ENCODE peak calls at places on chromosomes 13 and 19, in four cellular contexts. T is K562, D is IMR-90, Z is A549. E is an unnamed sample.

GRCh38 chr13:109870281-109871017 is 84.1 kb upstream of the IRS2 start:
- DNase-seq in T (no peak), D (no peak), Z (no peak), E (no peak)

GRCh38 chr19:31316201-31316951 is 32.9 kb downstream of the TSHZ3 start:
- DNase-seq in T (no peak), D (peak), Z (no peak), E (no peak)

GRCh38 chr13:99164226-99164625 is 36.4 kb upstream of the UBAC2 start:
- DNase-seq in T (no peak), D (no peak), Z (no peak), E (no peak)

GRCh38 chr19:12872255-12872654 is 9.0 kb downstream of the DNASE2 start:
- DNase-seq in T (peak), D (no peak), Z (no peak), E (no peak)

GRCh38 chr19:38670921-38671398 is 23.5 kb downstream of the ACTN4 start:
- DNase-seq in T (peak), D (no peak), Z (peak), E (no peak)

GRCh38 chr13:48976677-48977625 is 1.2 kb downstream of the FNDC3A start:
- DNase-seq in T (peak), D (no peak), Z (peak), E (no peak)

GRCh38 chr13:111491021-111491420 is 170.6 kb downstream of the TEX29 start:
- DNase-seq in T (no peak), D (no peak), Z (no peak), E (no peak)

GRCh38 chr13:28449826-28450773 is 44.8 kb downstream of the FLT1 start:
- DNase-seq in T (no peak), D (no peak), Z (no peak), E (no peak)

GRCh38 chr19:33797821-33798633 is 1.4 kb downstream of the KCTD15 start:
- DNase-seq in T (peak), D (peak), Z (peak), E (no peak)

GRCh38 chr19:10431254-10431942 is 11.1 kb downstream of the PDE4A start:
- DNase-seq in T (peak), D (no peak), Z (no peak), E (peak)

GRCh38 chr13:20997301-20998061 is 63.9 kb downstream of the LATS2 start:
- DNase-seq in T (no peak), D (peak), Z (no peak), E (no peak)

GRCh38 chr13:87678353-87678752 is 7.2 kb downstream of the SLITRK5 start:
- DNase-seq in T (no peak), D (no peak), Z (no peak), E (no peak)

GRCh38 chr13:99916366-99917103 is 55.0 kb downstream of the ZIC5 start:
- DNase-seq in T (peak), D (peak), Z (peak), E (peak)

GRCh38 chr19:8663920-8664670 is 33.7 kb downstream of the NFILZ start:
- DNase-seq in T (no peak), D (no peak), Z (no peak), E (no peak)

GRCh38 chr13:32639502-32640105 is 53.4 kb downstream of the PDS5B start:
- DNase-seq in T (peak), D (peak), Z (peak), E (peak)

GRCh38 chr13:74005320-74006154 is 128.7 kb downstream of the KLF12 start:
- DNase-seq in T (no peak), D (no peak), Z (no peak), E (no peak)

GRCh38 chr19:42965204-42965603 is 28.2 kb upstream of the PSG7 start:
- DNase-seq in T (no peak), D (peak), Z (no peak), E (no peak)
- TF ChIP-seq ELK1 in T (no peak), D (no peak), Z (no peak), E (no peak)

GRCh38 chr19:49799798-49800376 is 13.2 kb downstream of the FUZ start:
- DNase-seq in T (no peak), D (no peak), Z (no peak), E (no peak)
- TF ChIP-seq ELK1 in T (no peak), D (no peak), Z (no peak), E (no peak)

DNA sequence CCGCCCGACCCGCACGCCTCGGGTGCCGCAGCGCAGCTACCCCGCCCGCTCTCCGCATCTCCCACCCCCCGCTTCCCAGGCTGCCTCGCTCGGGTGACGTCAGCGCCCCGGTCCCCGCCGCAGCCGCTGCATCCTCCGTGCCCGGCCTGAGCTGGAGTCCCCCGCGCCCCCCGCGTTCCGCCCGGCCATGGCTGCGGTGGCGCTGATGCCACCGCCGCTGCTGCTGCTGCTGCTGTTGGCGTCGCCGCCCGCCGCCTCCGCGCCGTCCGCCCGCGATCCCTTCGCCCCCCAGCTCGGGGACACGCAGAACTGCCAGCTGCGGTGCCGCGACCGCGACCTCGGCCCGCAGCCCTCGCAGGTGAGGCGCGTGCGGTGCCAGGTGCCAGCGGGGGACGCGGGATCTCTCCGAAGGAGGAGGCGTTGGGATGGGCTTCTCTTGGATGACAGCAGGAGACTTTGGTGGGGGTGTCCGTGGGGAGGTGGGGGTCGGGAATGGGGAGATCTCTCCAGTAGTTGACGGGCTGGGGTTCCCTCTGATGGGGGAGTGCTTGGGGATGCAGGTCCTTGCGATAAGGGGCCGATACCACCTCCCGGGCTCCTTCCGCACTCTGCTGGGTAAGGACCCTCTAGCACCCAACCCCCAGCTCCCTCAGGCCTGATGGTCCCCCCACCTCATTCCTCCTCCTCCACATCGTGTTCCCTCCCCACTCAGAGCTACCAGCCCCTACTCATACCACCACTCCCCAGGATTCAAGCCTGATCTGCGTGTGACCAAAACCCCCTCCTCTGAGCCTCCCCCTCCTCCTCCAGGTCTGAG is at the start of gene TMEM59L:
- DNase-seq in T (no peak), D (no peak), Z (no peak), E (no peak)
- TF ChIP-seq ELK1 in T (no peak), D (no peak), Z (no peak), E (no peak)

DNA sequence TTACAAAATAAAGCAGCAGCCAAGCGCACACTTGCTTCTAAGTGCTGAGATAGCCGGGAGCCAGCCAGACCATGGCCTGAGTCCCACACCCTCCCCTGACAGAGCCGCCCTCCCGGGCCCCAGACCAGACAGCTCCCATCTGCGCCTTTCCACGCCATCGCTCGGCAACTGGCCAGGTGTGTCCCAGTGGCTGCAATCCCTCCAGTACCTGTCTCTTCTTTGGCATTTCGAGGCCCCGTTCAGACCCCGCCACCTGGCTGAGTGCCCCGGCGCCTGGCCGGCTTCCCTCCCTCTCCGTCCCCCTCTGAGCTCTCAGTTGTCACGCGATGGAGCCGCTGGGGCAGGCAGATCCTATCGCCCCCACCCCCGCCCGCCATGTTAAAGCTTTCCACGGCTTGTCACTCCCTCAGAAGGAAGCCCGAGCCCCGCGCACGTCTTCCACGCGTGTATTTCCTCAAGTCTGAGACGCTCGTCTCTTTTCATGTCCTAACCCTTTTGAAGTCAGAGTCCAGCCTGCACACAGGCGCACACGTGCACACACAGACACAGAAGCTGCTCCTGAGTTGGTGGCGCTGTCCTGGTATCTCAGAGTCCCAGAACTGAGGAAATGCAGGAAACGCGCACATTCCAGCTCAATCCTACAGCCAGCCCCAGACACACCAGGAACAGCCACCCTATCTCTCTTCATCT is 7.9 kb downstream of the MLLT1 start:
- DNase-seq in T (peak), D (peak), Z (no peak), E (no peak)
- TF ChIP-seq ELK1 in T (no peak), D (no peak), Z (no peak), E (no peak)

DNA sequence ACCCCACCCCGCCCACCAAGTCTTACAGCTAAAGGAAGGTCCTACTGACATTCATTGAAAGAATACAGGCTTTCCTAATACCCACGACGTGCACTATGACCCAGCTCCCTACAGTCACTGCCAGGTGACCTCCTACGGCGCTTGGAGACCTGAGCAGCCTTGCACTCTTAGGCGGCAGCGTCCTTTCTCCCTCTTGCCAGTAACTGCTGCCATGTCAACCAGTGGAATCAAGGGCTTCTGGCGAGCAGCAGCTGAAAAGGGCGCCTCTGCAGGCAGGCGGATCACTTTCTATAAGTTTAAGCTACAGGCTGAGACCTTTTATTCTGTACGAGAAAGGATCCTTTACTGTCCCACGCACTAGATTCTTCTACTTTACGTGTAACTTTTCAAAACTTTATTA is 2.0 kb downstream of the KCTD12 start:
- DNase-seq in T (no peak), D (no peak), Z (no peak), E (no peak)
- TF ChIP-seq ELK1 in T (no peak), D (no peak), Z (no peak), E (no peak)

GRCh38 chr13:23497186-23497585 is 63.7 kb upstream of the SACS start:
- DNase-seq in T (no peak), D (no peak), Z (no peak), E (no peak)
- TF ChIP-seq ELK1 in T (no peak), D (no peak), Z (no peak), E (no peak)

DNA sequence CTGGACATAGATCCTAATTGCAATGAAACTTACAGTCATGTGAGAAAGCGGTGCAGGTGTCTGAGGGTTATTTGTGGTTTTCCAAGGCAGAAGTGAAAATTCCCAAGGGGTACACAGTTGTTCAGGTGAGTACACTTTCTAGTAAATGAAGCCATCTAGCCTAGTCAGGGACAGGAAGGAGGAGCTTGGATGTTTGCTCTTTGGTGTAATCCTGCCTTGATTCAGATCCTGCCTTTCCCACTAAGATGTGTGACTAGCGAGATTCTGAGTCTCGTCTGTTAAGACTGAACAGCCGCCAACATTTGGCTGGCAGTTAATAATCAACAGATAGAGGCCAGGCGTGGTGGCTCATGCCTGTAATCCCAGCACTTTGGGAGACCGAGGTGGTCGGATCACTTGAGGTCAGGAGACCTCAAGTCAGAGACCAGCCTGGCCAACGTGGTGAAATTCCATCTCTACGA is 2.5 kb downstream of the RPS9 start:
- DNase-seq in T (no peak), D (peak), Z (peak), E (no peak)
- TF ChIP-seq ELK1 in T (no peak), D (no peak), Z (no peak), E (no peak)

GRCh38 chr13:36344886-36345437 is 1.2 kb downstream of the SPART start:
- DNase-seq in T (peak), D (no peak), Z (no peak), E (no peak)
- TF ChIP-seq ELK1 in T (no peak), D (no peak), Z (no peak), E (no peak)

GRCh38 chr19:42629191-42629590 is 34.5 kb upstream of the CEACAM8 start:
- DNase-seq in T (no peak), D (no peak), Z (no peak), E (no peak)

GRCh38 chr19:42635233-42635539 is 40.5 kb upstream of the CEACAM8 start:
- DNase-seq in T (no peak), D (no peak), Z (no peak), E (no peak)

GRCh38 chr19:42634409-42635232 is 39.9 kb upstream of the CEACAM8 start:
- DNase-seq in T (peak), D (peak), Z (peak), E (no peak)
- TF ChIP-seq ELK1 in T (no peak), D (no peak), Z (no peak), E (no peak)